ENCODE peak calls at places on chromosomes 5 and 9, in four cellular contexts. Z is neural progenitor cell, J is GM23338, B is GM23248. W is an unnamed sample.

GRCh38 chr5:80798166-80798565 is 143.4 kb upstream of the DHFR start:
- DNase-seq in J (no peak), B (no peak), Z (no peak), W (no peak)

GRCh38 chr9:116417464-116417863 is 263.9 kb downstream of the PAPPA start:
- DNase-seq in J (no peak), Z (no peak), B (peak), W (no peak)

GRCh38 chr9:22463205-22463604 is 16.6 kb downstream of the DMRTA1 start:
- DNase-seq in Z (no peak), J (no peak), B (no peak), W (peak)

GRCh38 chr5:68279960-68280359 is 64.4 kb downstream of the PIK3R1 start:
- DNase-seq in B (no peak), J (no peak), Z (no peak), W (no peak)

GRCh38 chr9:132787748-132788159 is 90.3 kb downstream of the AK8 start:
- DNase-seq in J (no peak), Z (no peak), B (no peak), W (no peak)

GRCh38 chr5:155532621-155533314 is 519.2 kb downstream of the KIF4B start:
- DNase-seq in J (no peak), B (peak), Z (no peak), W (no peak)

GRCh38 chr5:102554092-102554491 is 55.3 kb upstream of the SLCO6A1 start:
- DNase-seq in J (peak), B (no peak), Z (peak), W (no peak)

GRCh38 chr9:129013674-129014073 is 14.5 kb downstream of the SH3GLB2 start:
- DNase-seq in Z (no peak), B (no peak), J (no peak), W (no peak)

GRCh38 chr5:179599973-179600372 is 23.5 kb downstream of the HNRNPH1 start:
- DNase-seq in B (no peak), Z (no peak), J (no peak), W (no peak)

GRCh38 chr5:38825494-38825893 is 20.3 kb upstream of the OSMR start:
- DNase-seq in Z (no peak), B (peak), J (no peak), W (peak)

GRCh38 chr5:38286038-38286437 is 27.7 kb downstream of the EGFLAM start:
- DNase-seq in Z (no peak), J (no peak), B (no peak), W (no peak)

GRCh38 chr5:1948663-1949191 is 66.0 kb upstream of the IRX4 start:
- DNase-seq in J (no peak), Z (no peak), B (no peak), W (no peak)

GRCh38 chr9:33614001-33614687 is 90.1 kb downstream of the ANKRD18B start:
- DNase-seq in Z (no peak), J (no peak), B (no peak), W (no peak)

GRCh38 chr5:12794476-12795332 is 890.5 kb upstream of the CTNND2 start:
- DNase-seq in Z (no peak), J (no peak), B (no peak), W (no peak)

GRCh38 chr5:173295796-173296195 is 32.4 kb downstream of the STC2 start:
- DNase-seq in J (no peak), Z (no peak), B (no peak), W (no peak)

GRCh38 chr5:13632676-13633075 is 311.8 kb downstream of the DNAH5 start:
- DNase-seq in Z (no peak), B (peak), J (no peak), W (peak)

GRCh38 chr9:89635816-89636215 is 31.0 kb downstream of the GADD45G start:
- DNase-seq in J (no peak), B (no peak), Z (no peak), W (peak)

GRCh38 chr9:77966718-77967117 is 64.9 kb downstream of the GNAQ start:
- DNase-seq in B (no peak), Z (no peak), J (no peak), W (no peak)

GRCh38 chr9:137689745-137690529 is 71.1 kb downstream of the EHMT1 start:
- DNase-seq in B (peak), Z (no peak), J (no peak), W (peak)

GRCh38 chr9:75699017-75699416 is 191.5 kb upstream of the PCSK5 start:
- DNase-seq in B (no peak), Z (no peak), J (no peak), W (no peak)

GRCh38 chr5:7391215-7391614 is 4.7 kb upstream of the ADCY2 start:
- DNase-seq in B (no peak), Z (peak), J (peak), W (peak)

GRCh38 chr5:177498013-177498847 is 826 bp upstream of the PDLIM7 start:
- DNase-seq in Z (peak), B (peak), J (peak), W (peak)
- TF ChIP-seq EZH2 in Z (no peak), B (no peak), J (no peak), W (no peak)

DNA sequence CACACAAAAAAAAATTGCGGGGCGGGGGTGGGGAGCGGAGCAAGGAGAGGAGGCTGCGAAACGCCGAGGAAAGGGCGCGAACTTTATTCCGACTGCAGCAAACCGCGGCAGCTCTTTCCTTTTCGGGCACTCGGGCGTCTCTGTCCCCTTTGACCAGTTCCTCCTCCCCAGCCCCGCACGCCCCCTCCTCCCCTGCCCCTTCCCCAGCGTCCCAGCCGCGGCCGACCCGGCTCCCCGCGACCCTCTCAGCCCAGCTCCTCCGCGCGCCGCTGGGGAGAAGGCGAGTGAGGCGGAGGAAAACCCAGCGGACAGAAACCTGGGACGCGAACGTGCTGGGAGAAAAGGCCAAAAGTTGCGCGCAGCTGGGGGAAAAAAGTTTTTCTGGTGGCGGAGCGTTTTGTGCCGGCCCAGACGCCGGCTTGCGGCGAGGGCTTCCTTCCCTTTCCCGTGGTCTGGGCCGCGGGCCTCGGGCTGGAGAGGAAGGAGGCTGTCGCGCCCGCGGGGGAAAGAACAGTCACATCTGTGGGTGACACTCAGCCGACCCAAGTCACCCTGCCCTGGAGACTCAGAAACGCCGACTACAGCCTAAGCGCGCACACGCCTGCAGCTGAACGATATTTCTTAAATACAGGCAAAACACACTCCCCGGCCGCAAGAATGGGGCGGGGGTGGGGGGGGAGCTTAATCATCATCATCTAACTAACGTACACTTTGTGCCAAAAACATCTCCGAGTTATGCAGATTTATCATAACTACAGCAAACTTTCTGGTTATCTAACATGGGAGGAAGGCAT is 1.1 kb upstream of the BNC2 start:
- DNase-seq in J (peak), B (peak), Z (peak), W (peak)
- TF ChIP-seq EZH2 in J (no peak), B (no peak), Z (no peak), W (no peak)

GRCh38 chr5:181059297-181060230 is 19.5 kb downstream of the BTNL9 start:
- DNase-seq in J (peak), Z (peak), B (no peak), W (no peak)
- TF ChIP-seq EZH2 in J (peak), Z (peak), B (no peak), W (no peak)

GRCh38 chr9:97851450-97851883 is 1.6 kb upstream of the FOXE1 start:
- DNase-seq in Z (peak), J (peak), B (no peak), W (no peak)
- TF ChIP-seq EZH2 in Z (peak), J (peak), B (no peak), W (no peak)